ENCODE peak calls at places on chromosomes 7 and 10, in five cellular contexts. O is K562, B is H1, D is A673, X is left ventricle myocardium inferior. M is an unnamed sample.

GRCh38 chr10:29920408-29921070 is 138.8 kb downstream of the JCAD start:
- DNase-seq in X (no peak), D (no peak), B (no peak), O (no peak), M (no peak)

GRCh38 chr7:37028909-37029440 is 304.7 kb upstream of the AOAH start:
- DNase-seq in D (no peak), O (no peak), X (no peak), B (no peak), M (no peak)

GRCh38 chr7:121501566-121501965 is 105.5 kb upstream of the FAM3C start:
- DNase-seq in X (no peak), B (no peak), O (no peak), D (no peak), M (no peak)

GRCh38 chr7:4604456-4604940 is 77.6 kb upstream of the FOXK1 start:
- DNase-seq in D (no peak), B (no peak), X (no peak), O (no peak), M (no peak)

GRCh38 chr7:646951-647350 is 79.5 kb upstream of the DNAAF5 start:
- DNase-seq in X (no peak), D (no peak), O (no peak), B (no peak), M (no peak)

GRCh38 chr10:36118289-36118688 is 476.2 kb upstream of the FZD8 start:
- DNase-seq in O (no peak), D (no peak), B (no peak), X (no peak), M (no peak)

GRCh38 chr7:138981332-138982203 is at the start of gene KIAA1549:
- DNase-seq in O (peak; percentile 98), X (peak; percentile 67), B (no peak), D (peak; percentile 75), M (peak; percentile 65)

GRCh38 chr7:19772858-19773337 is 519 bp downstream of the TMEM196 start:
- DNase-seq in X (no peak), D (peak; percentile 21), O (no peak), B (peak; percentile 33), M (no peak)

GRCh38 chr7:136324073-136324704 is 347.0 kb upstream of the MTPN start:
- DNase-seq in O (no peak), X (no peak), B (no peak), D (peak; percentile 43), M (no peak)

GRCh38 chr7:149237502-149237901 is 1.9 kb upstream of the ZNF212 start:
- DNase-seq in D (no peak), X (no peak), O (no peak), B (no peak), M (no peak)

GRCh38 chr10:80187465-80188409 is 17.6 kb downstream of the ANXA11 start:
- DNase-seq in D (no peak), O (peak; percentile 60), X (no peak), B (no peak), M (peak; percentile 74)

GRCh38 chr7:141203177-141203576 is 129.3 kb downstream of the TMEM178B start:
- DNase-seq in O (no peak), D (no peak), X (no peak), B (no peak), M (no peak)

GRCh38 chr10:36421999-36422398 is 703.4 kb upstream of the ANKRD30A start:
- DNase-seq in O (no peak), X (no peak), D (no peak), B (no peak), M (no peak)

GRCh38 chr10:4450981-4451501 is 375.0 kb upstream of the AKR1E2 start:
- DNase-seq in D (peak; percentile 41), X (no peak), O (no peak), B (no peak), M (no peak)

GRCh38 chr10:101267776-101268175 is 38.5 kb upstream of the LBX1 start:
- DNase-seq in O (no peak), X (no peak), D (no peak), B (no peak), M (no peak)

GRCh38 chr7:2209146-2209960 is 23.4 kb downstream of the MAD1L1 start:
- DNase-seq in D (peak; percentile 69), O (peak; percentile 59), B (peak; percentile 39), X (peak; percentile 72), M (peak; percentile 23)

GRCh38 chr10:71597821-71598498 is 121.6 kb downstream of the C10orf105 start:
- DNase-seq in X (peak; percentile 32), O (peak; percentile 55), D (no peak), B (no peak), M (peak; percentile 75)

GRCh38 chr7:24152907-24153513 is 131.0 kb upstream of the NPY start:
- DNase-seq in B (no peak), X (no peak), O (no peak), D (no peak), M (peak; percentile 39)

GRCh38 chr7:94368371-94368791 is 26.3 kb upstream of the COL1A2 start:
- DNase-seq in X (no peak), D (peak; percentile 93), O (no peak), B (no peak), M (no peak)

GRCh38 chr7:139720705-139721231 is 57.0 kb downstream of the HIPK2 start:
- DNase-seq in X (no peak), D (peak; percentile 12), B (no peak), O (no peak), M (peak; percentile 49)

GRCh38 chr10:74586088-74586585 is 240.3 kb upstream of the KAT6B start:
- DNase-seq in B (no peak), O (no peak), D (peak; percentile 26), X (no peak), M (peak; percentile 57)

GRCh38 chr10:33291053-33291592 is 43.3 kb downstream of the NRP1 start:
- DNase-seq in D (peak; percentile 50), B (no peak), X (no peak), O (no peak), M (no peak)

GRCh38 chr10:116740971-116741370 is 1.4 kb downstream of the HSPA12A start:
- DNase-seq in O (no peak), X (no peak), B (no peak), D (no peak), M (no peak)

GRCh38 chr10:132163278-132163765 is 23.4 kb upstream of the DPYSL4 start:
- DNase-seq in B (peak; percentile 73), O (peak; percentile 84), D (peak; percentile 71), X (no peak), M (peak; percentile 34)

GRCh38 chr7:43785425-43785824 is 26.9 kb downstream of the BLVRA start:
- DNase-seq in D (no peak), O (no peak), X (no peak), B (no peak), M (no peak)

GRCh38 chr10:129993621-129994020 is 29.5 kb upstream of the EBF3 start:
- DNase-seq in O (no peak), D (no peak), X (no peak), B (no peak), M (no peak)

GRCh38 chr10:103580011-103580410 is 86.5 kb downstream of the NEURL1 start:
- DNase-seq in B (no peak), O (peak; percentile 27), D (no peak), X (no peak), M (no peak)

DNA sequence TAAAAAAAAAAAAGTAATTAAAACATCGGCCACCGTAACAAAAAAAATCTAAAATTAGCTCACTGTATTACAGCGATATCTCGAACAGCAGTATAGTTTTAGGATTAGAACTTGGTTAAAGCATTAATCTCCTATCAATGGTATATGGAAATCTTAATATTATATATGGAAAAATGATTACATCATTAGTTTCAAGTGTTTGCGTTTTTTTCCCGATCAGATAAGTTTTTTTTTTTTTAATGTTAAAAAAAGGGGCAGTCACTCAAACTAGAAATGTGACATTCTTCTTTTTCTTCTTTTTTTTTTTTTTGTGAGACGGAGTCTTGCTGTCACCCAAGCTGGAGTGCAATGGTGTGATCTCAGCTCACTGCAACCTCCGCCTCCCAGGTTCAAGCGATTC is 7.4 kb downstream of the IDI1 start:
- DNase-seq in X (no peak), D (no peak), O (no peak), B (no peak), M (no peak)
- H3K4me1 ChIP-seq in X (peaks cover 36% of the 10 kb centered on the region), D (peaks cover 20% of the 10 kb centered on the region), O (peaks cover 9% of the 10 kb centered on the region), B (peaks cover 3% of the 10 kb centered on the region), M (no peaks in the 10 kb centered on the region)

GRCh38 chr10:68561804-68562649 is 1.9 kb downstream of the TET1 start:
- DNase-seq in O (peak; percentile 71), B (no peak), X (no peak), D (peak; percentile 49), M (no peak)

GRCh38 chr10:68560201-68560915 is at the start of gene TET1:
- DNase-seq in O (peak; percentile 90), B (peak; percentile 59), X (peak; percentile 50), D (peak; percentile 78), M (no peak)

GRCh38 chr10:68559872-68560200 is 301 bp upstream of the TET1 start:
- DNase-seq in D (no peak), B (no peak), O (no peak), X (no peak), M (no peak)

GRCh38 chr10:68562666-68563522 is 2.8 kb downstream of the TET1 start:
- DNase-seq in X (no peak), D (peak; percentile 56), O (peak; percentile 68), B (no peak), M (no peak)

DNA sequence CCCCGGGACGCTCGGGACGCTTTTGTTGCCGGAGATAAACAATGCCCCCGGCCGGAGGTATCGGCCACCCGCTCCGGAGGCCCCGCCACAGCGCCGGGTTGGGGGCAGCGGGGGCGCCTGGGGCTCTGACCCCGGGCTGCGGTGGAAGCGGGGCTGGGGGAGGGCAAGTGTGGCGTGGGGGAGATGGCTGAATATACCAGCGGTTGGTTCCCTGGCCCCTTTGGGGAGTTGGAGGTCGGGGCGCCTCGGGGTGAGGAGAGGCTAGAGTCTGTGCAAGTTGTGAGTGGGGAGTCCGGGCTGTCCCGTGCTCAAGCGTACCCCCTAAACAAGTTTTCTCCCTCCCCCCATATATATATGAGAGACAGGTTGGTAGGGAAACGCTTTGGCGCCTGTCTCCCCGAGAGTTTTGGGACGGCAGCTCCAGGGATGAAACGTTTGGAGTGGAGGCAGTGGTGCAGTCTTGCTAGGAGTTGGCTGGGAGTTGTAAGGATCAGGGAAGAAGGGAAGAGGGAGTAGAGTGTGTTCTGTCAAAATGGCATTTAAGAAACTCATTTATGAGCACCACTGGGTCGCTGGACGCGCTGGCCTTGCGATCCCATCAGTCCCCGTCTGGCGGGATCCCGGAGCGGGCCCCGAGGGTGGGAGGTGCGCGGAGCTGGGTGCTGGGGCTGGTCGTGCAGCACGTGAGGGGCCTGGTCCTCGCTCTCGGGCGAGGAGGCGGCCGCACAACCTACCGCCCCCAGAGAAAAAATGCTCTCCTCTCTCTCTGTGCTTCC is 967 bp downstream of the TET1 start:
- DNase-seq in B (no peak), D (peak; percentile 68), O (peak; percentile 83), X (peak; percentile 25), M (no peak)
- H3K27ac ChIP-seq in B (peak overlapping the region; percentile 64), D (peak overlapping the region; percentile 88), O (peak overlapping the region; percentile 95), X (peak overlapping the region; percentile 58), M (no peak overlapping the region)

DNA sequence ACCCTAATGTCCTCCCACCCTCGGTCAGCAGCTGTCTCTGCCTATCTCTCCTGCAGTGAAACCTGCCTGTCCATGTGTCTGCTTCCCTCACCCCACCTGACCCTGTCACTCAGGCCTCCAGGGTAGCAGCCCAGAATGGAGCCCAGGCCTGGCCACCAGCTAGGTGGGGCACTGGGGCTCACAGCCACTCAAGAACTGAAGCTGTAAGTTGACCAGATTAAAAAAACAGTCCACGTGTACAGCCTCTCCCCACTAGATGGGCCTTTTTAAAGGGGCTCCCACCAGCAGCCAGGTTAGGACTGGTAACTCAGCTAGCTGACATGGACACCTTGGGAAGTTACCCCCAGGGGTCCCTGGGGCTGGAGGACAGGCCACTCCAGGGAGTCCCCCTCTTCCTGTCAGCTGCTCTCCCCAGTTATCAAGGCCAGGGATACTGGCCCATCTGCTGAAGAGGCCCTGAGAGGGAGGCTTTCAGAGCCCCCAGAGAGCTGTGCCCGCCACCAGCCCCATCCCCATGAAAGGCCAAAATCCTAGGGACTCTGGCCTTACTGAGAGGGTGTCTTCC is 1.4 kb downstream of the SMARCD3 start:
- DNase-seq in X (no peak), O (no peak), B (no peak), D (no peak), M (no peak)
- H3K4me3 ChIP-seq in X (peak overlapping the region; percentile 84), O (no peak overlapping the region), B (no peak overlapping the region), D (peak overlapping the region; percentile 68), M (no peak overlapping the region)

GRCh38 chr10:77841711-77842375 is 84.7 kb downstream of the DLG5 start:
- DNase-seq in O (no peak), X (no peak), B (no peak), D (no peak), M (no peak)
- H3K4me1 ChIP-seq in O (peaks cover 20% of the 10 kb centered on the region), X (peaks cover 24% of the 10 kb centered on the region), B (peaks cover 7% of the 10 kb centered on the region), D (peaks cover 19% of the 10 kb centered on the region), M (no peaks in the 10 kb centered on the region)

M was measured in small intestine.